ENCODE peak calls at places on chromosomes 2 and 18, in four cellular contexts. T is CD8-positive, alpha-beta T cell; Z is K562; J is neural progenitor cell. U is an unnamed sample.
A peak's percentile ranks its signal among the peaks of the same experiment; 100 is the strongest.

GRCh38 chr2:238898534-238899281 is 50.8 kb downstream of the TWIST2 start:
- DNase-seq in Z (no peak), J (no peak), T (no peak), U (no peak)

GRCh38 chr2:158095912-158096311 is 5.8 kb upstream of the UPP2 start:
- DNase-seq in T (no peak), J (no peak), Z (no peak), U (no peak)

GRCh38 chr2:156593011-156593921 is 157.1 kb downstream of the GPD2 start:
- DNase-seq in T (no peak), J (peak; percentile 50), Z (no peak), U (no peak)

GRCh38 chr2:186848873-186849578 is at the start of gene ZSWIM2:
- DNase-seq in J (peak; percentile 97), Z (no peak), T (no peak), U (peak; percentile 77)

GRCh38 chr2:96763511-96764252 is 3.0 kb downstream of the CNNM4 start:
- DNase-seq in Z (peak; percentile 68), T (no peak), J (peak; percentile 46), U (no peak)

GRCh38 chr2:56077352-56077915 is 106.4 kb upstream of the CCDC85A start:
- DNase-seq in J (peak; percentile 56), T (no peak), Z (peak; percentile 12), U (no peak)

GRCh38 chr2:14081526-14081925 is 551.0 kb upstream of the LRATD1 start:
- DNase-seq in T (no peak), Z (no peak), J (no peak), U (no peak)

GRCh38 chr2:140498360-140498759 is 1632.5 kb downstream of the LRP1B start:
- DNase-seq in T (no peak), Z (no peak), J (no peak), U (no peak)

GRCh38 chr18:49285627-49286026 is 174.8 kb downstream of the DYM start:
- DNase-seq in J (no peak), Z (no peak), T (no peak), U (no peak)

GRCh38 chr2:169041594-169041993 is 10.5 kb upstream of the ABCB11 start:
- DNase-seq in J (no peak), T (no peak), Z (no peak), U (no peak)

GRCh38 chr2:25749676-25750075 is 76.3 kb upstream of the DTNB start:
- DNase-seq in Z (no peak), T (no peak), J (no peak), U (no peak)

GRCh38 chr2:109087055-109087663 is 41.8 kb upstream of the SH3RF3 start:
- DNase-seq in Z (no peak), J (no peak), T (no peak), U (no peak)

GRCh38 chr18:33918571-33918970 is 306.1 kb downstream of the NOL4 start:
- DNase-seq in T (no peak), J (no peak), Z (no peak), U (no peak)

GRCh38 chr2:25347205-25347815 is 5.6 kb upstream of the DNMT3A start:
- DNase-seq in J (peak; percentile 0), T (no peak), Z (no peak), U (peak; percentile 39)

GRCh38 chr2:233912799-233913423 is 4.3 kb upstream of the TRPM8 start:
- DNase-seq in Z (no peak), T (no peak), J (peak; percentile 70), U (no peak)

GRCh38 chr18:59459352-59460059 is 100.4 kb upstream of the LMAN1 start:
- DNase-seq in T (no peak), J (peak; percentile 22), Z (peak; percentile 39), U (no peak)

GRCh38 chr2:58155160-58155778 is 85.9 kb downstream of the FANCL start:
- DNase-seq in Z (no peak), T (no peak), J (no peak), U (no peak)

GRCh38 chr2:221572821-221573429 is 821 bp upstream of the EPHA4 start:
- DNase-seq in J (peak; percentile 82), T (no peak), Z (no peak), U (no peak)

GRCh38 chr2:226366920-226367319 is 432.7 kb downstream of the IRS1 start:
- DNase-seq in Z (no peak), J (no peak), T (no peak), U (no peak)

GRCh38 chr2:7956126-7956689 is 725.6 kb upstream of the ID2 start:
- DNase-seq in Z (no peak), J (no peak), T (no peak), U (no peak)

GRCh38 chr2:200788129-200788718 is 23.5 kb upstream of the BZW1 start:
- DNase-seq in Z (no peak), J (no peak), T (no peak), U (no peak)

DNA sequence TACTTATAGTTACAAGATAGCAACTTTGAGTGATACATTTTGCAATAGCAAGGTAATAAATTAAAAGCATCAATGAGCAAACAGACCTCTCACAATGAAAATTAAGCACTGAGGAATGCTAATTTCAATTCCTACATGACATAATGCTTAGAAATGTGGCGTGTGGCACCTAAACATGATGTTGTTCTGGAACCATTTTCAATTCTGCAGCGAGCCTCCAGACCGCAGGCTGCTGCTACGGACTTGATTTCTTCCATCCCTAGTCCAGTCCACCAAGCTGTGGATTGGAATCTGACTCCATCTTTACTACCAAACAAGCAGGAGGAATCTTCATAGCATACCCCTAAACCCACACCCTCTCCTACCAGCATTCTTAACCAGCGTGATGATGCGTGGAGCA is 58.7 kb upstream of the ZNF397 start:
- DNase-seq in Z (no peak), J (no peak), T (no peak), U (no peak)
- H3K4me1 ChIP-seq in Z (no peaks in the 10 kb centered on the region), J (peaks cover 4% of the 10 kb centered on the region), T (no peaks in the 10 kb centered on the region), U (no peaks in the 10 kb centered on the region)

GRCh38 chr2:224417361-224417729 is 15.4 kb upstream of the FAM124B start:
- DNase-seq in Z (no peak), T (no peak), J (no peak), U (no peak)

GRCh38 chr2:224412064-224412921 is 10.4 kb upstream of the FAM124B start:
- DNase-seq in Z (no peak), J (no peak), T (no peak), U (peak; percentile 66)

GRCh38 chr2:224416656-224417360 is 14.9 kb upstream of the FAM124B start:
- DNase-seq in Z (no peak), T (no peak), J (no peak), U (no peak)

GRCh38 chr2:224410946-224411561 is 9.1 kb upstream of the FAM124B start:
- DNase-seq in J (no peak), Z (no peak), T (no peak), U (no peak)

GRCh38 chr2:224413381-224413780 is 11.5 kb upstream of the FAM124B start:
- DNase-seq in T (no peak), Z (no peak), J (no peak), U (no peak)
- H3K27me3 ChIP-seq in T (no peaks in the 10 kb centered on the region), Z (no peaks in the 10 kb centered on the region), J (no peaks in the 10 kb centered on the region), U (no peaks in the 10 kb centered on the region)

DNA sequence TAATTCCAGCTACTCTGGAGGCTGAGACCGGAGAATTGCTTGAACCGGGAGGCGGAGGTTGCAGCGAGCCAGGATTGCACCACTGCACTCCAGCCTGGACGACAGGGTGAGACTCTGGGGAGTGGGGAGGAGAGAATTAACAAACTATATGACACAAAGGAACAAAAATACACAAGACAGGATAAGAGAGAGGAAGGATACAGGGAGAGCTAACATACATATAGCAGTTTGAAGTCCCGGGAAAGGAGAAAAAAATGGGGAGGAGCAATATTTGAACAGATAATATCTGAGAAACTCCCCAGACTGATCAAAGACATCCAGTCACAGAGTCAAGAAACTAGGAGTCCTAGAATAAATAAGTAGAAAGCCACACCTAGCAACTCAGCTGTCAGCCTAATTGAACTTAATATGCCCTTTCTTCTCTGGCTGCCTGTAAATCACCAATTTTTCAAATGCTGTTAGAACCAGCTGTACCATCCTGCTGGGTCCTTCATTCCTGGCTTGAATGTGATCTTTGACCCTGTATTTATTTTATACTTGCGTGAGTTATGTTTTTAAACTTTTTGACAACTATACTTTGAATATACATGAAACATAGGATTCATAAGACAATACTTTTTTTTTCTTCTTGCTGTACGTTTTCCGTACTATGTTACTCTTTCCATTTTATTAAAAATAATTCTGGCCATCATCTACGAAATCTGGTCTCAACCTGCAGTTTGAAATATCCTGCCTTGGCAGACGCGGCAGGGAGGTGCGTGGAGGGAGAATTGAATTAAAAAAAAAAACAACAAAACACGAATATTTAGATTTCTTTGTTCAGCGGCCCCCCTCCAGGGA is 876 bp upstream of the CYP27A1 start:
- DNase-seq in J (no peak), Z (no peak), T (no peak), U (no peak)
- H3K4me3 ChIP-seq in J (peak overlapping the region; percentile 57), Z (no peak overlapping the region), T (no peak overlapping the region), U (peak overlapping the region; percentile 74)

GRCh38 chr18:6731197-6731596 is 1.7 kb downstream of the ARHGAP28 start:
- DNase-seq in T (no peak), Z (no peak), J (peak; percentile 20), U (no peak)
- H3K4me1 ChIP-seq in T (no peaks in the 10 kb centered on the region), Z (peaks cover 3% of the 10 kb centered on the region), J (peaks cover 36% of the 10 kb centered on the region), U (peaks cover 29% of the 10 kb centered on the region)

DNA sequence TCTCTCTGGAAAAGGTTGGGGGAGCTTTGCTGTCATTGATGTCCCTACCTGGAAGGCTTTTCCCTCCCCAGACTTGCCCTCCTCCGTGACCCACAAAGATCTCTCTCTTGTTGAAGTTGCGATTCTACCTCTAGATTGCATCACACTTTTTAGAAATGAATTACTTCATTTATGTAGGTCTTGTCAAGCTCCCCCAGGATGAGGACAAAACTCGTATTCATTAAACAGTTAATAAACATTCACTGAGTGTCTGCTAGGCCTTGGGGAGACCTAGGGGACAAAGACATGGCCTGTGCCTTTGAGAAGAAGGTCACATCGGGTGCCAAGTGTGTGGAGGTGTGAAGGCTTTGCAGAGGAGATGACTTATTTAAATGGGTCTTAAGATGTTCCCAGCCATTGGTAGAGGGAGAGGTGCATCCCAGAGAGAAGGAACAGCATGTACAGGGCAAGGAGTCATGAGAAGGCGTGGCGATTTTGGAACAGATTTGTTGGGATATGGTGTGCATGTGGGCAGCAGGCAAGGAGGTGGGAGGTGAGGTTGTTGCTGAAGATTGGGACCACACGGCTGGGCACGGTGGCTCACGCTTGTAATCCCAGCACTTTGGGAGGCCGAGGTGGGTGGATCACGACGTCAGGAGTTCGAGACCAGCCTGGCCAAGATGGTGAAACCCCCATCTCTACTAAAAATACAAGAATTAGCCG is 9.8 kb upstream of the YWHAQ start:
- DNase-seq in T (no peak), Z (no peak), J (no peak), U (no peak)
- H3K27me3 ChIP-seq in T (no peaks in the 10 kb centered on the region), Z (peaks cover 2% of the 10 kb centered on the region), J (peaks cover 24% of the 10 kb centered on the region), U (no peaks in the 10 kb centered on the region)

DNA sequence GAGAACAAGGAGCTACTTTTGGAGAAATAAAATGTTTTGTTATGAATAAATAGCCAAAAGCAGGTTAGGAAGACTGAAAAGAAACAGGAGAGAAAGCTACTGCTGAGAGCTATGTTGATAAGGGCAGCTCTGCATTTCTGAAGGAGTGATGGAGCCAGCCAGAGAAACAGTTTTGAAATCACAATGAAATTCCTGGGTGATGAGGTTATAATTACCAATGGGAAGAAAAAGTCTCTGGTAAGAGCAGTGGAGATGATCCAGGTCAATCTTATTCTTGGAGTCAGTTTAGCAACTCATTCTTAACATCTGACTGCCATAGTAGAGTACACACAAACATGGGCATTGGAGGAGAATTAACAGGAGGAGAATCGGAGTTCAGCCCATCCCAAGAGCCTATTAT is 2.4 kb downstream of the ALKAL2 start:
- DNase-seq in Z (no peak), T (no peak), J (no peak), U (no peak)
- H3K4me3 ChIP-seq in Z (no peak overlapping the region), T (no peak overlapping the region), J (no peak overlapping the region), U (no peak overlapping the region)